ENCODE peak calls at places on chromosomes 6 and 20, in six cellular contexts. M is stimulated activated CD4-positive, alpha-beta T cell treated with anti-CD3 and anti-CD28 coated beads, Interleukin-1b, Interleukin-23, amount 100 ng/mL, for 1 hour; V is GM13976; G is iPS-NIHi11; Z is epithelial cell of esophagus; C is ovary. J is an unnamed sample.

GRCh38 chr6:32973934-32974333 is 5.5 kb downstream of the BRD2 start:
- DNase-seq in C (no peak), Z (peak), V (no peak), G (no peak), M (no peak), J (no peak)

GRCh38 chr20:51340451-51340840 is 202.1 kb downstream of the NFATC2 start:
- DNase-seq in Z (no peak), G (peak), V (no peak), M (no peak), C (no peak), J (no peak)

GRCh38 chr20:43507150-43508080 is at the start of gene L3MBTL1:
- DNase-seq in C (peak), G (peak), Z (peak), V (peak), M (no peak), J (peak)

GRCh38 chr6:169409742-169410312 is 156.2 kb upstream of the THBS2 start:
- DNase-seq in G (no peak), Z (peak), V (no peak), C (no peak), M (no peak), J (no peak)

GRCh38 chr6:158784505-158784904 is 34.7 kb downstream of the EZR start:
- DNase-seq in G (no peak), Z (peak), M (no peak), V (no peak), C (no peak), J (no peak)

GRCh38 chr20:46637861-46638366 is 13.3 kb downstream of the SLC13A3 start:
- DNase-seq in Z (no peak), G (no peak), V (no peak), C (no peak), M (no peak), J (no peak)

GRCh38 chr6:144576871-144577270 is 291.7 kb downstream of the UTRN start:
- DNase-seq in M (no peak), C (no peak), Z (no peak), V (no peak), G (no peak), J (no peak)

GRCh38 chr6:157789861-157790260 is 33.2 kb upstream of the SNX9 start:
- DNase-seq in C (no peak), M (no peak), V (no peak), G (peak), Z (no peak), J (no peak)

GRCh38 chr20:12355185-12355584 is 437.5 kb downstream of the BTBD3 start:
- DNase-seq in G (no peak), M (no peak), V (no peak), C (no peak), Z (no peak), J (no peak)

GRCh38 chr6:81981812-81982211 is 229.3 kb upstream of the TENT5A start:
- DNase-seq in M (no peak), V (no peak), Z (peak), G (no peak), C (no peak), J (no peak)

GRCh38 chr20:59942245-59942644 is 2.1 kb downstream of the FAM217B start:
- DNase-seq in C (no peak), V (no peak), G (no peak), Z (no peak), M (no peak), J (no peak)

GRCh38 chr20:3786126-3786484 is 435 bp downstream of the CENPB start:
- DNase-seq in V (peak), C (peak), M (no peak), Z (peak), G (peak), J (peak)

GRCh38 chr20:57947421-57948176 is 237.8 kb upstream of the PMEPA1 start:
- DNase-seq in C (no peak), G (no peak), M (no peak), V (no peak), Z (no peak), J (no peak)

GRCh38 chr6:119181046-119181445 is 102.6 kb upstream of the FAM184A start:
- DNase-seq in Z (no peak), V (no peak), C (no peak), G (no peak), M (no peak), J (no peak)

GRCh38 chr6:21079468-21080048 is 514.0 kb upstream of the SOX4 start:
- DNase-seq in M (no peak), V (no peak), G (no peak), C (no peak), Z (no peak), J (no peak)

GRCh38 chr6:98343797-98344196 is 490.6 kb upstream of the POU3F2 start:
- DNase-seq in G (no peak), C (no peak), Z (no peak), V (no peak), M (no peak), J (no peak)

GRCh38 chr20:17687800-17688199 is 5.8 kb upstream of the RRBP1 start:
- DNase-seq in G (no peak), C (no peak), Z (no peak), V (no peak), M (no peak), J (no peak)

GRCh38 chr6:50699086-50699886 is 14.0 kb upstream of the TFAP2D start:
- DNase-seq in M (no peak), V (no peak), Z (peak), G (peak), C (no peak), J (peak)

GRCh38 chr6:14841901-14842421 is 403.9 kb upstream of the JARID2 start:
- DNase-seq in G (no peak), M (no peak), Z (peak), C (no peak), V (no peak), J (no peak)

J was measured in nephron progenitor cell.